ENCODE peak calls at places on chromosomes 2 and 18, in six cellular contexts. A, X, N, D, Z and Y are unnamed samples.

GRCh38 chr2:202039278-202040100 is 5.8 kb downstream of the FZD7 start:
- DNase-seq in Z (no peak), D (peak), X (no peak), N (peak), A (no peak), Y (no peak)

GRCh38 chr2:78304678-78305077 is 720.8 kb upstream of the REG3G start:
- DNase-seq in Z (no peak), D (no peak), A (no peak), X (no peak), N (no peak), Y (no peak)

GRCh38 chr2:217110550-217110949 is 250.7 kb upstream of the TNP1 start:
- DNase-seq in A (no peak), D (no peak), Z (no peak), X (no peak), N (no peak), Y (no peak)

GRCh38 chr2:77008925-77009706 is 513.1 kb downstream of the LRRTM4 start:
- DNase-seq in A (no peak), X (no peak), N (no peak), Z (no peak), D (peak), Y (no peak)

GRCh38 chr2:71664161-71664560 is 210.8 kb downstream of the DYSF start:
- DNase-seq in Z (no peak), X (peak), D (no peak), A (no peak), N (no peak), Y (no peak)

GRCh38 chr2:10331033-10331701 is 28.5 kb downstream of the HPCAL1 start:
- DNase-seq in D (peak), X (no peak), N (peak), A (no peak), Z (peak), Y (peak)

GRCh38 chr2:79099140-79099686 is 11.4 kb upstream of the REG1B start:
- DNase-seq in A (no peak), D (no peak), Z (no peak), N (no peak), X (no peak), Y (no peak)

GRCh38 chr18:13371689-13372404 is 153.3 kb downstream of the LDLRAD4 start:
- DNase-seq in N (no peak), D (no peak), X (no peak), A (no peak), Z (no peak), Y (no peak)

GRCh38 chr2:217893440-217893839 is 109.4 kb downstream of the TNS1 start:
- DNase-seq in N (no peak), D (no peak), Z (no peak), A (no peak), X (no peak), Y (no peak)

GRCh38 chr18:11676867-11677266 is 12.2 kb upstream of the GNAL start:
- DNase-seq in Z (no peak), N (no peak), A (peak), X (no peak), D (no peak), Y (no peak)

GRCh38 chr2:29050591-29050990 is 23.7 kb downstream of the PCARE start:
- DNase-seq in Z (no peak), X (no peak), A (no peak), N (no peak), D (no peak), Y (no peak)

GRCh38 chr2:46002507-46002883 is 294.7 kb upstream of the EPAS1 start:
- DNase-seq in D (peak), Z (no peak), X (no peak), N (no peak), A (no peak), Y (no peak)

GRCh38 chr2:41723531-41723930 is 324.3 kb upstream of the PKDCC start:
- DNase-seq in D (no peak), X (no peak), A (peak), N (no peak), Z (no peak), Y (no peak)

GRCh38 chr18:77210249-77210648 is 39.4 kb upstream of the GALR1 start:
- DNase-seq in A (no peak), Z (no peak), D (no peak), N (no peak), X (no peak), Y (no peak)

GRCh38 chr2:170924969-170925368 is 4.1 kb upstream of the GORASP2 start:
- DNase-seq in D (no peak), Z (no peak), N (no peak), A (no peak), X (no peak), Y (no peak)

GRCh38 chr2:140624188-140624587 is 1506.6 kb downstream of the LRP1B start:
- DNase-seq in A (no peak), X (no peak), D (no peak), Z (no peak), N (no peak), Y (no peak)

GRCh38 chr2:12173271-12173942 is 427.0 kb downstream of the LPIN1 start:
- DNase-seq in D (no peak), N (no peak), X (no peak), A (peak), Z (no peak), Y (no peak)

GRCh38 chr18:4806342-4806741 is 351.2 kb upstream of the DLGAP1 start:
- DNase-seq in N (no peak), Z (no peak), A (no peak), D (peak), X (no peak), Y (no peak)

GRCh38 chr2:10328667-10329583 is 26.2 kb downstream of the HPCAL1 start:
- DNase-seq in N (no peak), Z (no peak), D (no peak), A (no peak), X (no peak), Y (no peak)

GRCh38 chr2:47033102-47033880 is 117.7 kb upstream of the MCFD2 start:
- DNase-seq in X (no peak), N (peak), Z (no peak), A (peak), D (no peak), Y (no peak)

GRCh38 chr2:564471-565181 is 112.6 kb downstream of the TMEM18 start:
- DNase-seq in D (no peak), Z (no peak), X (no peak), N (no peak), A (no peak), Y (no peak)

GRCh38 chr2:142580691-142581090 is 296.8 kb upstream of the KYNU start:
- DNase-seq in N (no peak), A (no peak), Z (no peak), D (no peak), X (no peak), Y (no peak)

GRCh38 chr2:122384768-122385333 is 629.4 kb downstream of the TSN start:
- DNase-seq in Z (no peak), A (no peak), N (no peak), X (no peak), D (no peak), Y (no peak)

GRCh38 chr2:226611944-226612318 is 187.7 kb downstream of the IRS1 start:
- DNase-seq in X (no peak), A (peak), Z (no peak), N (no peak), D (peak), Y (no peak)

GRCh38 chr2:177753682-177754475 is 318.7 kb downstream of the PDE11A start:
- DNase-seq in N (peak), X (peak), Z (no peak), D (peak), A (peak), Y (no peak)

GRCh38 chr2:224058048-224058775 is 19.1 kb upstream of the SERPINE2 start:
- DNase-seq in D (no peak), A (no peak), Z (no peak), X (no peak), N (no peak), Y (no peak)

GRCh38 chr2:164242409-164242808 is 378.9 kb downstream of the GRB14 start:
- DNase-seq in D (no peak), Z (no peak), A (peak), N (no peak), X (no peak), Y (no peak)